ENCODE peak calls at places on chromosomes 11 and 22, in nine cellular contexts. I is GM03348; X is right lobe of liver; A is endothelial cell; C is pons; P is endodermal cell; N is PC-9; B is activated T-helper 1 cell treated with anti-CD3 and anti-CD28 coated beads, Interleukin-2, amount 50 U/mL, for 16 hours; U is pancreas. O is an unnamed sample.

GRCh38 chr11:72781063-72781312 is 12.9 kb downstream of the STARD10 start:
- DNase-seq in I (no peak), X (peak), A (no peak), C (no peak), P (peak), N (peak), B (no peak), U (peak), O (peak)

GRCh38 chr11:41479179-41479578 is 19.7 kb upstream of the LRRC4C start:
- DNase-seq in I (no peak), X (no peak), A (no peak), C (no peak), P (no peak), N (no peak), B (no peak), U (no peak), O (no peak)

GRCh38 chr11:70319694-70320093 is 49.2 kb downstream of the PPFIA1 start:
- DNase-seq in I (no peak), X (no peak), A (no peak), C (no peak), P (no peak), N (no peak), B (no peak), U (no peak), O (no peak)

GRCh38 chr11:128297111-128297651 is 290.2 kb downstream of the ETS1 start:
- DNase-seq in I (no peak), X (no peak), A (no peak), C (no peak), P (no peak), N (no peak), B (no peak), U (no peak), O (no peak)

GRCh38 chr11:59182457-59183151 is 10.7 kb downstream of the DTX4 start:
- DNase-seq in I (no peak), X (no peak), A (no peak), C (no peak), P (peak), N (no peak), B (no peak), U (peak), O (peak)

GRCh38 chr11:122665882-122666281 is 10.4 kb downstream of the UBASH3B start:
- DNase-seq in I (no peak), X (no peak), A (no peak), C (no peak), P (no peak), N (no peak), B (no peak), U (no peak), O (no peak)

GRCh38 chr22:38016182-38017078 is 32.1 kb upstream of the SOX10 start:
- DNase-seq in I (peak), X (no peak), A (no peak), C (peak), P (peak), N (peak), B (no peak), U (peak), O (peak)

GRCh38 chr11:61198948-61199523 is 4.3 kb upstream of the PGA3 start:
- DNase-seq in I (no peak), X (no peak), A (no peak), C (no peak), P (no peak), N (no peak), B (no peak), U (no peak), O (no peak)

GRCh38 chr11:34640050-34640971 is 19.4 kb downstream of the EHF start:
- DNase-seq in I (no peak), X (peak), A (no peak), C (no peak), P (peak), N (peak), B (no peak), U (peak), O (no peak)

GRCh38 chr11:33835143-33835878 is 56.6 kb downstream of the LMO2 start:
- DNase-seq in I (peak), X (no peak), A (no peak), C (peak), P (no peak), N (peak), B (no peak), U (no peak), O (no peak)

GRCh38 chr11:123509737-123510578 is 79.9 kb downstream of the GRAMD1B start:
- DNase-seq in I (peak), X (no peak), A (peak), C (peak), P (peak), N (no peak), B (no peak), U (no peak), O (peak)

GRCh38 chr11:111976119-111976518 is 39.0 kb downstream of the DIXDC1 start:
- DNase-seq in I (no peak), X (no peak), A (no peak), C (no peak), P (no peak), N (no peak), B (no peak), U (no peak), O (peak)

GRCh38 chr22:19629720-19630419 is 84.4 kb upstream of the SEPTIN5 start:
- DNase-seq in I (peak), X (peak), A (peak), C (peak), P (peak), N (peak), B (peak), U (peak), O (peak)

GRCh38 chr22:22944268-22944985 is 56.8 kb downstream of the IGLL5 start:
- DNase-seq in I (peak), X (no peak), A (peak), C (no peak), P (peak), N (no peak), B (no peak), U (no peak), O (peak)

GRCh38 chr11:44564653-44565007 is 833 bp upstream of the CD82 start:
- DNase-seq in I (peak), X (peak), A (no peak), C (peak), P (peak), N (peak), B (no peak), U (peak), O (peak)

GRCh38 chr11:42957831-42958230 is 354.0 kb upstream of the API5 start:
- DNase-seq in I (no peak), X (no peak), A (no peak), C (no peak), P (no peak), N (no peak), B (no peak), U (no peak), O (no peak)